ENCODE peak calls at places on chromosomes 6 and 20, in four cellular contexts. A, D, B and E are unnamed samples.

GRCh38 chr6:26553264-26553738 is 15.1 kb downstream of the HMGN4 start:
- DNase-seq in A (peak), D (peak), B (peak), E (peak)

GRCh38 chr20:53917145-53918009 is 153.0 kb downstream of the BCAS1 start:
- DNase-seq in A (no peak), D (peak), B (peak), E (peak)

GRCh38 chr20:47672166-47672565 is 113.1 kb downstream of the SULF2 start:
- DNase-seq in A (no peak), D (no peak), B (no peak), E (no peak)

GRCh38 chr20:19757487-19757972 is 528 bp upstream of the RIN2 start:
- DNase-seq in A (peak), D (peak), B (peak), E (peak)

GRCh38 chr20:2295886-2296544 is at the start of gene TGM3:
- DNase-seq in A (no peak), D (no peak), B (no peak), E (no peak)

GRCh38 chr6:31495580-31495979 is 2.4 kb upstream of the MICB start:
- DNase-seq in A (no peak), D (peak), B (peak), E (peak)

GRCh38 chr6:33761922-33762629 is 15.4 kb upstream of the IP6K3 start:
- DNase-seq in A (peak), D (peak), B (peak), E (peak)

GRCh38 chr20:43448748-43449535 is 8.8 kb upstream of the SRSF6 start:
- DNase-seq in A (peak), D (peak), B (peak), E (peak)

GRCh38 chr6:151209071-151209831 is 30.5 kb upstream of the AKAP12 start:
- DNase-seq in A (no peak), D (peak), B (peak), E (no peak)

GRCh38 chr6:157982297-157982579 is 575 bp downstream of the SYNJ2 start:
- DNase-seq in A (peak), D (peak), B (peak), E (peak)

GRCh38 chr20:51220293-51220706 is 197.4 kb upstream of the KCNG1 start:
- DNase-seq in A (peak), D (peak), B (peak), E (no peak)